ENCODE peak calls at places on chromosomes 5 and 9, in eight cellular contexts. I is A549, L is HepG2, W is HCT116, V is GM23338, B is SK-N-SH, R is K562, D is GM12878. G is an unnamed sample. For H3K4me1, the result is how much of the 10 kb centered on the place peaks cover.

GRCh38 chr9:115015018-115015635 is 84.7 kb upstream of the TNFSF8 start:
- DNase-seq in L (peak), V (peak), I (peak), R (peak), B (peak), D (no peak), W (peak), G (no peak)

GRCh38 chr5:180330810-180331646 is 22.1 kb downstream of the GFPT2 start:
- DNase-seq in V (no peak), I (peak), B (no peak), D (no peak), R (no peak), W (peak), L (peak), G (no peak)

GRCh38 chr9:137646341-137646740 is 27.5 kb downstream of the EHMT1 start:
- DNase-seq in I (no peak), R (no peak), V (no peak), D (no peak), L (no peak), W (no peak), B (no peak), G (no peak)

GRCh38 chr5:21067724-21068123 is 1079.7 kb upstream of the CDH18 start:
- DNase-seq in I (no peak), D (no peak), B (no peak), L (no peak), R (no peak), V (no peak), W (no peak), G (no peak)

GRCh38 chr9:135186248-135187164 is 99.0 kb downstream of the OLFM1 start:
- DNase-seq in W (no peak), V (no peak), I (no peak), L (no peak), R (no peak), D (no peak), B (peak), G (no peak)

GRCh38 chr9:36698984-36699383 is 126.3 kb downstream of the MELK start:
- DNase-seq in V (no peak), R (no peak), L (no peak), I (no peak), B (no peak), D (no peak), W (no peak), G (no peak)

GRCh38 chr5:13331585-13331984 is 612.9 kb downstream of the DNAH5 start:
- DNase-seq in D (no peak), I (no peak), B (no peak), L (no peak), W (no peak), V (no peak), R (no peak), G (no peak)

GRCh38 chr9:10614201-10614870 is 1.5 kb upstream of the PTPRD start:
- DNase-seq in L (no peak), V (no peak), W (no peak), I (no peak), B (no peak), D (no peak), R (no peak), G (no peak)

GRCh38 chr9:84997472-84997871 is 327.9 kb downstream of the NTRK2 start:
- DNase-seq in W (no peak), D (no peak), V (peak), I (no peak), L (no peak), R (no peak), B (no peak), G (no peak)

GRCh38 chr5:140299056-140299455 is 3.8 kb downstream of the PFDN1 start:
- DNase-seq in V (no peak), I (no peak), R (no peak), L (no peak), D (no peak), B (no peak), W (no peak), G (no peak)

GRCh38 chr5:140298183-140298601 is 4.7 kb downstream of the PFDN1 start:
- DNase-seq in B (no peak), D (no peak), V (peak), R (no peak), L (peak), W (no peak), I (no peak), G (no peak)

GRCh38 chr5:140296289-140296688 is 6.6 kb downstream of the PFDN1 start:
- DNase-seq in I (no peak), D (no peak), R (no peak), V (no peak), L (no peak), W (no peak), B (no peak), G (no peak)

GRCh38 chr5:140295414-140295813 is 7.5 kb downstream of the PFDN1 start:
- DNase-seq in D (no peak), R (no peak), V (no peak), I (peak), L (peak), B (no peak), W (no peak), G (no peak)

GRCh38 chr5:140297283-140297682 is 5.6 kb downstream of the PFDN1 start:
- DNase-seq in W (no peak), D (no peak), B (no peak), L (no peak), R (no peak), V (no peak), I (no peak), G (no peak)
- H3K4me1 ChIP-seq in W (under half), D (under half), B (under half), L (half or more), R (under half), V (under half), I (half or more), G (half or more)

DNA sequence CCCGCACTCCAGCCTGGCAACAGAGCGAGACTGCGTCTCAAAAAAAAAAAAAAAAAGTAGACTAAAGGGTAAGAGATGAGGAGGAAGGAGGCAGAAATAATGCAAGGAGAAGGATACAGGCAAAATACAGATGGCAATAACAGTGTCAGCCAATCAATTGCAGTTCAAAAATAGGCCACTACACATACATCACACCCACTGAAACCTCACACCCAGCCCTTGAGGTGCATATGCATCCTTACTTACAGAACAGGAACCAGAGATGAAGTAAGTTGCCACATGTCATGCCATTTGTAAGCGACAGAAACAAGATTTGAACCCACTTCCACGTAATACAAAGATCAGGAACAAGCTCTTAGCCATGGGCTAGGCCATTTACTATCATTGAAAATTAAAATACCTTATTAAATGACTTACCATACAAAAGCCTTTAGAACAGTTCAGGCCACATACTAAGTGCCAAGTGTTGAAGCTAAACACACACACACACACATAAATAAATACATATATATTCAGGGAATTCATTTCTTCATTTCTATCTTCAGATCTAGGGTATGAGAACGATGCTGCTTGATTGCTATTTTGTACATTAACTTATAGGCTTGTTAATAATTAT is 98.4 kb downstream of the FNBP1 start:
- DNase-seq in L (no peak), V (no peak), D (no peak), W (no peak), I (no peak), B (no peak), R (no peak), G (no peak)
- TF ChIP-seq CTCF in L (no peak), V (no peak), D (no peak), W (no peak), I (no peak), B (peak), R (no peak), G (no peak)

GRCh38 chr5:3429962-3430361 is 165.7 kb upstream of the IRX1 start:
- DNase-seq in V (no peak), D (no peak), L (no peak), I (no peak), W (no peak), B (no peak), R (no peak), G (no peak)
- TF ChIP-seq REST in V (no peak), D (no peak), L (no peak), I (no peak), W (no peak), B (no peak), R (no peak), G (no peak)

DNA sequence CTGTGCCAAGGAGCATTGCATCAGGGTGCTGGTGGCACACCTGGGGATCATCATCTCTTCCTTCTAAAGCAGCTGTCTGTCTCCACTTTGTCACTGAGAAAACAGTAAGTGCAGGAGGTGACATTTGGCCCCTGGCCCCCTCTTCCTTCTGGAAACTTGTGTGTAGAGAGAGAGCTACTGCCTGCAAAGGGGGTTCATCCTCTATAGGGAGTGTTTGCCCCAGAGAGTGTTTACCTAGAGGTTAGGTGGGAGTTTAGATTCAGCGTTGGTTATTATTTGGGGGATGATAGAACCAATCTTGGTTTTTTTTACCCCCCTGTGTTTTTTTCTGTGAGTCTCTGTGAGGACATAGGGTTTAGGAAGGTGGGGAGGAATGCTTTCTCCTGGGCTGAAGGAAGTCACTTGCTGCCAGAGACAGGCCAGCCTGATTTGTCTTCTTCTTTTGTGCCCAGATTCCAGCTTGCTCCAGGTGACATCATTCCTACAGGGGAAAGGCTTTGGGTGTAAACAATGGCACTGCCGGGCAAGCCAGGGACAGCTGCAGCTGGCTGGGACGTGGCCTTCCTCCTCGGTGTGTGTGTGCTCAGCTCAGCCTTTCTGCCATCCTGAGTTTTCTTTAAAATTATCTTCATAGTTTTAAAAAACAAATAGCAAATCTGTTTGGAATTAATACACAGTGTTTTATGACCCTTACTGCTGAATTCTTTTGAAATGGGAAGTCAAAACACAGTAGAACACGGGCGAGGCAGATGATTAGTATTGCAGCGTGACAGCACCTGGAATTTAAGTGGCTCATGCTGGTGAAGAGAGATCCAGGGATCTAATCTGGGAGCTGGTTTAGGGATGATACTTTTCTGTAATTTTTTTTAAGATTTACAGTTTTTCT is 24.5 kb downstream of the PRRC2B start:
- DNase-seq in V (peak), D (no peak), L (no peak), B (no peak), W (no peak), I (no peak), R (no peak), G (no peak)
- H3K4me1 ChIP-seq in V (half or more), D (under half), L (half or more), B (half or more), W (under half), I (half or more), R (under half), G (half or more)